ENCODE peak calls at places on chromosomes 7 and 10, in four cellular contexts. M is lower lobe of right lung, Z is neural progenitor cell, J is BE2C. H is an unnamed sample. For H3K4me1 and H3K9me3, the result is how much of the 10 kb centered on the place peaks cover.

GRCh38 chr10:69010151-69010640 is 21.6 kb downstream of the KIFBP start:
- DNase-seq in M (no peak), Z (no peak), J (no peak), H (no peak)

GRCh38 chr10:88395677-88396076 is 187.4 kb downstream of the RNLS start:
- DNase-seq in M (no peak), Z (no peak), J (no peak), H (no peak)

GRCh38 chr10:66277481-66277880 is 648.4 kb upstream of the LRRTM3 start:
- DNase-seq in M (no peak), Z (no peak), J (no peak), H (no peak)

GRCh38 chr10:15595260-15595659 is 124.5 kb downstream of the ITGA8 start:
- DNase-seq in M (no peak), Z (no peak), J (no peak), H (no peak)

GRCh38 chr10:97731346-97732051 is 5.4 kb upstream of the ZFYVE27 start:
- DNase-seq in M (no peak), Z (peak), J (peak), H (peak)

GRCh38 chr10:48691812-48692528 is 7.3 kb downstream of the WDFY4 start:
- DNase-seq in M (no peak), Z (no peak), J (no peak), H (no peak)

GRCh38 chr7:38584443-38585210 is 46.5 kb downstream of the AMPH start:
- DNase-seq in M (no peak), Z (no peak), J (no peak), H (no peak)

GRCh38 chr10:54441286-54441685 is 359.7 kb downstream of the PCDH15 start:
- DNase-seq in M (no peak), Z (no peak), J (peak), H (no peak)

GRCh38 chr10:12501324-12501723 is 152.0 kb downstream of the CAMK1D start:
- DNase-seq in M (no peak), Z (no peak), J (no peak), H (no peak)

GRCh38 chr10:29102233-29102632 is 186.6 kb upstream of the LYZL1 start:
- DNase-seq in M (no peak), Z (no peak), J (peak), H (peak)

GRCh38 chr10:48811461-48811860 is 126.8 kb downstream of the WDFY4 start:
- DNase-seq in M (no peak), Z (no peak), J (no peak), H (no peak)

GRCh38 chr10:1706711-1707110 is 30.6 kb downstream of the ADARB2 start:
- DNase-seq in M (no peak), Z (no peak), J (no peak), H (no peak)

GRCh38 chr10:26381986-26382385 is 56.2 kb upstream of the APBB1IP start:
- DNase-seq in M (no peak), Z (no peak), J (no peak), H (no peak)

GRCh38 chr7:15795371-15795770 is 108.9 kb upstream of the MEOX2 start:
- DNase-seq in M (no peak), Z (no peak), J (no peak), H (no peak)

GRCh38 chr10:15123749-15124184 is 26.6 kb downstream of the RPP38 start:
- DNase-seq in M (no peak), Z (no peak), J (no peak), H (no peak)

GRCh38 chr10:106513328-106513727 is 651.2 kb downstream of the SORCS1 start:
- DNase-seq in M (no peak), Z (no peak), J (no peak), H (no peak)

GRCh38 chr7:124489925-124490324 is 275.7 kb downstream of the GPR37 start:
- DNase-seq in M (no peak), Z (no peak), J (no peak), H (no peak)

GRCh38 chr7:94410471-94411466 is 16.1 kb downstream of the COL1A2 start:
- DNase-seq in M (no peak), Z (no peak), J (no peak), H (no peak)

GRCh38 chr10:77016278-77016815 is 621.3 kb downstream of the KCNMA1 start:
- DNase-seq in M (no peak), Z (no peak), J (no peak), H (no peak)

GRCh38 chr10:12771956-12772355 is 229.6 kb downstream of the CCDC3 start:
- DNase-seq in M (no peak), Z (no peak), J (no peak), H (no peak)

GRCh38 chr7:111559665-111560064 is 2.6 kb downstream of the IMMP2L start:
- DNase-seq in M (no peak), Z (no peak), J (no peak), H (no peak)

GRCh38 chr10:123860856-123861255 is 30.8 kb downstream of the CPXM2 start:
- DNase-seq in M (no peak), Z (no peak), J (no peak), H (no peak)

GRCh38 chr10:1056326-1057105 is at the start of gene WDR37:
- DNase-seq in M (peak), Z (peak), J (peak), H (peak)

GRCh38 chr10:50316695-50317648 is 65.7 kb upstream of the ASAH2 start:
- DNase-seq in M (no peak), Z (no peak), J (no peak), H (no peak)

GRCh38 chr7:151631149-151631967 is 111.7 kb upstream of the RHEB start:
- DNase-seq in M (no peak), Z (peak), J (no peak), H (peak)

GRCh38 chr7:142188846-142189245 is 69.0 kb downstream of the PRSS58 start:
- DNase-seq in M (no peak), Z (no peak), J (no peak), H (no peak)

GRCh38 chr10:60944159-60944909 is at the start of gene RHOBTB1:
- DNase-seq in M (peak), Z (peak), J (peak), H (peak)

GRCh38 chr10:74738543-74738942 is 87.9 kb upstream of the KAT6B start:
- DNase-seq in M (no peak), Z (no peak), J (no peak), H (no peak)

GRCh38 chr7:130741336-130741995 is 7.5 kb upstream of the KLF14 start:
- DNase-seq in M (no peak), Z (no peak), J (no peak), H (no peak)

GRCh38 chr7:123609883-123610239 is 8.2 kb downstream of the ASB15 start:
- DNase-seq in M (no peak), Z (no peak), J (no peak), H (no peak)

GRCh38 chr7:86942081-86942480 is 117.4 kb downstream of the ELAPOR2 start:
- DNase-seq in M (no peak), Z (peak), J (no peak), H (peak)

GRCh38 chr7:21550076-21550475 is 7.2 kb downstream of the DNAH11 start:
- DNase-seq in M (no peak), Z (no peak), J (no peak), H (no peak)

GRCh38 chr10:34808789-34809745 is 6.0 kb downstream of the PARD3 start:
- DNase-seq in M (peak), Z (peak), J (peak), H (peak)

GRCh38 chr10:22335204-22335956 is 9.9 kb upstream of the SPAG6 start:
- DNase-seq in M (peak), Z (peak), J (no peak), H (no peak)
- H3K4me3 ChIP-seq in M (peak), Z (peak), J (no peak), H (no peak)

GRCh38 chr7:27105161-27106122 is 3.0 kb upstream of the HOXA2 start:
- DNase-seq in M (no peak), Z (no peak), J (no peak), H (no peak)
- H3K4me1 ChIP-seq in M (under half), Z (under half), J (under half), H (under half)

GRCh38 chr10:129740532-129741279 is 223.4 kb downstream of the EBF3 start:
- DNase-seq in M (no peak), Z (no peak), J (no peak), H (no peak)
- H3K9me3 ChIP-seq in M (under half), Z (under half), J (under half), H (under half)

GRCh38 chr7:138297526-138297925 is 162.5 kb upstream of the TRIM24 start:
- DNase-seq in M (no peak), Z (no peak), J (no peak), H (no peak)

GRCh38 chr7:138292951-138293350 is 167.1 kb upstream of the TRIM24 start:
- DNase-seq in M (no peak), Z (no peak), J (no peak), H (no peak)

GRCh38 chr7:138299046-138299445 is 161.0 kb upstream of the TRIM24 start:
- DNase-seq in M (no peak), Z (no peak), J (no peak), H (peak)

GRCh38 chr7:138289864-138290263 is 170.2 kb upstream of the TRIM24 start:
- DNase-seq in M (no peak), Z (no peak), J (no peak), H (no peak)

DNA sequence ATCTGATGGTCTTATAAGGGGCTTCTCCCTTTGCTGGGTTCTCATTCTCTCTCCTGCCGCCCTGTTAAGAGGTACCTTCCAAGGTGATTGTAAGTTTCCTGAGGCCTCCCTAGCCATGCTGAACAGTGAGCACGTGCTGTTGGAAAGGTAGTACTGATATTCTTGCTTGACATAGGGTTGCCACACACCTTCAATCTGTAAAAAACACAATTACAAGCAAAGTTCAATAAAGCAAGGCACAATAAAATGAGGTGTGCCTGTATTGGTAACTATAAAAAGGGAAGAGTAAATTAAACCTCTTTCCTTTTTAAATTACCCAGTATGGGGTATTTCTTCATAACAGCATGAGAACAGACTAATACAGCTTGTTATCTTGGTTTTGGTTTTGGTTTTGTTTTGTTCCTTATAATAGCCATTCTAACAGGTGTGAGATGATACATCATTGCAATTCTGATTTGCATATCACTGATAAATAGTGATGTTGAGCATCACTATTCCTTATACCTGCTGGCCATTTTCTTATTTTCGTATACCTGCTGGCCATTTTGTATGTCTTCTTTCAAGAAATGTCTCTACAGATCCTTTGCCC is 164.9 kb upstream of the TRIM24 start:
- DNase-seq in M (no peak), Z (no peak), J (no peak), H (no peak)
- H3K4me3 ChIP-seq in M (no peak), Z (no peak), J (no peak), H (no peak)

DNA sequence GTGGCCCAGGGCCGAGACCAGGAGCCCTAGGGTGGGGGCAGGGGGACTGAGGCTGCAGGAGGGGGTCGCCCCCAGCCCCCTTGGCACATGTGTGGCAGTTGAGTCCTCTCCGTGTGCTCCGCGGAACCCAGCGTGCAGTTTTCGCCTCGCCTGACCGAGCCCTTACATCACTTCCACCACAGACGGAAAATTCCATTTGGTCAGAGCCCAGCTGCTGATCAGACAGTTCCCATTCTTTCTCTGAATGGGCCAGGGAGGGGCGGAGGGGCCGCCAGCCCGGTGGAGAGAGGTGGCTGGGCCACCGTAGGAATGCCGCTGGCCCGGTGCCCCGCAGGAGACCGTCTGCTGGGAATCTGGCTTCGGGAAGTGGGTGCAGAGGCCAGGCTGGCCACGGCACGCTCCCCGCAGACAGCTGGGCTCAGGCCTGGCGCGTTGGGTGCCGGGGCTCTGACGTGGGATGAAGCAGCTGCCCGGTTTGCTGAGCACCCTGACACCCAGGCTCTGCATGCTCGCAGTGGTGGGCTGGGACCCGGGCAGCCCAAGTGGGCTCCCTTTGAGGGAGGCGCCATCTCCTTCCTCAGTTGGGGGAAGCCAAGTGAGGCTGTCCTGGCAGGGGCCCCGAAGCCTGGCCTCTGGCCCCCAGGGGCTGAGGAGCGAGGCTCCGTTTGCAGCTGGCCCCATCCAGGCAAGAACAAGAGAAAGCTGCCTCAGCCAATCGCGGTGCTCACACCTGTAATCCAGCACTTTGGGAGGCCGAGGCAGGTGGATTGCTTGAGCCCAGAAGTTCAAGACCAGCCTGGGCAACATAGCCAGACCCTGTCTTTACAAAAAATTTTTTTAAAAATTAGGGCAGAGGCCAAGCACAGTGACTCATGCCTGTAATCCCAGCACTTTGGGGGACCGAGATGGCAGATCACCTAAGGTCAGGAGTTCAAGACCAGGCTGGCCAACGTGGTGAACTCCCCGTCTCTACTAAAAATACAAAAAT is 9.9 kb downstream of the TTYH3 start:
- DNase-seq in M (peak), Z (peak), J (peak), H (no peak)
- H3K4me1 ChIP-seq in M (half or more), Z (under half), J (half or more), H (under half)

GRCh38 chr7:157918326-157918725 is 581.5 kb downstream of the DNAJB6 start:
- DNase-seq in M (no peak), Z (no peak), J (no peak), H (no peak)

DNA sequence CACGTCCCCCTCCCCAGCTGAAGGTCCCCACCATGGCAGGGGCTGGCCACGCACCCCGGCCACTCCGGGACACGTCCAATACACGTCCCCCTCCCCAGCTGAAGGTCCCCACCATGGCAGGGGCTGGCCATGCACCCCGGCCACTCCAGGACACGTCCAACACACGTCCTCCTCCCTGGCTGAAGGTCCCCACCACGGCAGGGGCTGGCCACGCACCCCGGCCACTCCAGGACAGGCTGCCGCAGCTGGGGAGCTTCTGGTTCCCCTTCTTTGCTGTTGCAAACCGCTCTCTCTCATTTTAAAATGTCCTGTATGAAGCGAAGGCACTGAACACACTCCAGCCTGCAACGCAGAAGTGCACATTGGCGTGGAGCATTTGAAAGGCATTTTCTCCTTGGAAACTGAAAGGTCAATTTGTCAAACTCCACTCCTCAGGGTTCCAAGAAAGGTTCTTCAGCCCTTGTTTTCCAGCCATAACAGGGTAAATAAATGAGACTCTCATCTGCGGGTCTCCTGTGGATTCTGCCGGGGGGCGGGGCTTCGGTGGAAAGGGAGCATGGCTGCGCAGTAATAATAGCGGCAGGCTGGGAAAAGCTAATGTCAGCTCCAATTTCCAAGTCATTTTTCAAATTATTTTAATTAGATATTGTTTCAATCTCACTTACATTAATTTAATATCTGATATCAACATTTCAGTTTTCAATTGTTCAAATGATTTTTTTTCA is 580.3 kb downstream of the DNAJB6 start:
- DNase-seq in M (no peak), Z (no peak), J (no peak), H (no peak)
- H3K9me3 ChIP-seq in M (under half), Z (under half), J (under half), H (under half)

GRCh38 chr7:105261689-105262088 is 127.0 kb downstream of the SRPK2 start:
- DNase-seq in M (no peak), Z (no peak), J (no peak), H (no peak)
- H3K4me3 ChIP-seq in M (no peak), Z (no peak), J (no peak), H (no peak)

GRCh38 chr7:69640216-69640615 is 41.9 kb downstream of the AUTS2 start:
- DNase-seq in M (no peak), Z (peak), J (no peak), H (peak)
- H3K4me1 ChIP-seq in M (under half), Z (half or more), J (under half), H (under half)

DNA sequence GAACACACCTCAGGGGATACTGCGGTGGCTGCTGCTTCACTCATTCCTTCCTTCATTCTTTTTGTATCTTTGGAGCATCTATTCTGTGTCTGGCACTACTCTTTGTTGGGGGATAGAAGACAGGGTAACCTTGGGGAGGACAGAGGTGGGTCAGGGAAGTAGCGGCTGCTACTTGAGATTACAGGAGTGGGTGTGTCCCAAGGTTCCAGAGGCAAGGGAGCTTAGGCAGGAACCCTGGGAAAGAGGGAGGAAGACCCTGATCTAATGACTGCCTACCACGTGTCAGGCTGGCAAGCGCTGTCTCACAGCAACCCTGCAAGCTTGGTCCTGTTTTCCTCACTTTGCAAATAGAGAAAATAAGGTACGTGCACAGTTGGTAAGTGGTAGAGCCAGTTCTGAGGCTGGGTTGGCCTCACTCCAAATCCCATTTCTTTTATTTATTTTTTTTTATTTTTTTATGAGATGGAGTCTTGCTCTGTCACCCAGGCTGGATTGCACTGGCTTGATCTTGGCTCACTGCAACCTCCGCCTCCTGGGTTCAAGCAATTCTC is 985.9 kb upstream of the ZNF722 start:
- DNase-seq in M (no peak), Z (no peak), J (no peak), H (no peak)
- H3K9me3 ChIP-seq in M (under half), Z (half or more), J (under half), H (under half)

DNA sequence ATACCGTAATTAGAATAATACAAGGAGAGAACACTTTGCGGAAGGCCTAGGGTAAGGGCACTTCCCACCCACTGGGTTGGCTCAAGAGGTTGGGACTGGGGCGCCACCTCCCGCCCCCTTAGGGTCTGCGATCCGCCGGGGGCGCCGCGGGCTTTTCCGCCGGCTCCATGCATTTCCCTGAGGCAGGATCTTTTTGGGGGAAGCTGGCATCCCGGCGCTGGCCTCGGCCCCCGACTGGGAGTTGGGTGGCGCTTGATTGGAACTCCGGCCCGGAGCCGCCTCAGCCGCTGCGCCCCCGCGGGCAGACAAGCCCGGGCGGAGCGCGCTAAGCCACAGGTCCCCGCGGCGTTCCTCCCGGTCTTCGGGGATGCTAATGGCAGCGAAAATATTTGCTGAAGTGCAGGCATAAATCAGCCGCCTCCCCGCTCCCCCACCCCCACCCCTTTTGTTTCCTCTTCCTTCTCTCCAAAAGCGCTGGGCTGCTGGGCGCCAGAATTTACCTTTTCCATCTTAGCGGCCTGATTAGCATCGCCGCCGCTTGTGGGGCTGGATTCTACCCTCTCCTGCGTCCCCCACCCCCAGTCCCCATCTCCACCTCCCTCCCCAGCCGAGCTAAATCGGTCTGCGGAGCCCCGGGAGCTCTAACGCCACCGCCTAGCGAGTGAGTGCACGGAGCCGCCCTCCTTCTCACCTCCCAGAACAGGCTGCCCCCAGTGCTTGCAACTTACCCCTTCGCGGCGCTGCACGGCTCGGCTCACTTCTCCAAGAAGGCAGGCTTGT is 5.1 kb downstream of the UNC5B start:
- DNase-seq in M (no peak), Z (peak), J (peak), H (peak)
- H3K4me3 ChIP-seq in M (peak), Z (peak), J (peak), H (peak)